ENCODE peak calls at places on chromosomes 16 and 17, in ten cellular contexts. One of them, this sample, is unnamed.
A peak's percentile ranks its signal among the peaks of the same experiment; 100 is the strongest.

GRCh38 chr17:31627960-31628359 is 231.1 kb downstream of the COPRS start:
- DNase-seq in T-helper 17 cell: no peak
- DNase-seq in activated naive CD4-positive, alpha-beta T cell: no peak
- DNase-seq in CD4-positive, alpha-beta T cell: no peak
- DNase-seq in psoas muscle: no peak
- DNase-seq in activated naive CD8-positive, alpha-beta T cell treated with anti-CD3 and anti-CD28 coated beads for 36 hours: no peak
- DNase-seq in mesendoderm: no peak
- DNase-seq in nephron progenitor cell: no peak
- DNase-seq in BE2C: no peak
- DNase-seq in AML-193: no peak
- DNase-seq in this sample: no peak

GRCh38 chr16:88790312-88791150 is 5.5 kb upstream of the PIEZO1 start:
- DNase-seq in T-helper 17 cell: peak; percentile 54
- DNase-seq in activated naive CD4-positive, alpha-beta T cell: peak; percentile 42
- DNase-seq in CD4-positive, alpha-beta T cell: peak; percentile 54
- DNase-seq in psoas muscle: no peak
- DNase-seq in activated naive CD8-positive, alpha-beta T cell treated with anti-CD3 and anti-CD28 coated beads for 36 hours: no peak
- DNase-seq in mesendoderm: no peak
- DNase-seq in nephron progenitor cell: peak; percentile 34
- DNase-seq in BE2C: no peak
- DNase-seq in AML-193: peak; percentile 86
- DNase-seq in this sample: no peak

GRCh38 chr17:42518755-42519545 is 17.1 kb upstream of the NAGLU start:
- DNase-seq in T-helper 17 cell: no peak
- DNase-seq in activated naive CD4-positive, alpha-beta T cell: no peak
- DNase-seq in CD4-positive, alpha-beta T cell: no peak
- DNase-seq in psoas muscle: no peak
- DNase-seq in activated naive CD8-positive, alpha-beta T cell treated with anti-CD3 and anti-CD28 coated beads for 36 hours: no peak
- DNase-seq in mesendoderm: no peak
- DNase-seq in nephron progenitor cell: no peak
- DNase-seq in BE2C: peak; percentile 42
- DNase-seq in AML-193: no peak
- DNase-seq in this sample: peak; percentile 41

GRCh38 chr17:77364381-77364911 is 223.7 kb downstream of the SEC14L1 start:
- DNase-seq in T-helper 17 cell: no peak
- DNase-seq in activated naive CD4-positive, alpha-beta T cell: no peak
- DNase-seq in CD4-positive, alpha-beta T cell: no peak
- DNase-seq in psoas muscle: no peak
- DNase-seq in activated naive CD8-positive, alpha-beta T cell treated with anti-CD3 and anti-CD28 coated beads for 36 hours: no peak
- DNase-seq in mesendoderm: no peak
- DNase-seq in nephron progenitor cell: no peak
- DNase-seq in BE2C: no peak
- DNase-seq in AML-193: no peak
- DNase-seq in this sample: peak; percentile 27

GRCh38 chr16:68126395-68126794 is 41.2 kb downstream of the NFATC3 start:
- DNase-seq in T-helper 17 cell: no peak
- DNase-seq in activated naive CD4-positive, alpha-beta T cell: no peak
- DNase-seq in CD4-positive, alpha-beta T cell: no peak
- DNase-seq in psoas muscle: no peak
- DNase-seq in activated naive CD8-positive, alpha-beta T cell treated with anti-CD3 and anti-CD28 coated beads for 36 hours: no peak
- DNase-seq in mesendoderm: no peak
- DNase-seq in nephron progenitor cell: no peak
- DNase-seq in BE2C: no peak
- DNase-seq in AML-193: no peak
- DNase-seq in this sample: no peak

GRCh38 chr17:67046398-67046797 is 2.0 kb downstream of the CACNG1 start:
- DNase-seq in T-helper 17 cell: no peak
- DNase-seq in activated naive CD4-positive, alpha-beta T cell: no peak
- DNase-seq in CD4-positive, alpha-beta T cell: no peak
- DNase-seq in psoas muscle: peak; percentile 55
- DNase-seq in activated naive CD8-positive, alpha-beta T cell treated with anti-CD3 and anti-CD28 coated beads for 36 hours: no peak
- DNase-seq in mesendoderm: no peak
- DNase-seq in nephron progenitor cell: no peak
- DNase-seq in BE2C: no peak
- DNase-seq in AML-193: no peak
- DNase-seq in this sample: no peak

GRCh38 chr16:22296225-22297113 is 740 bp upstream of the POLR3E start:
- DNase-seq in T-helper 17 cell: no peak
- DNase-seq in activated naive CD4-positive, alpha-beta T cell: no peak
- DNase-seq in CD4-positive, alpha-beta T cell: no peak
- DNase-seq in psoas muscle: no peak
- DNase-seq in activated naive CD8-positive, alpha-beta T cell treated with anti-CD3 and anti-CD28 coated beads for 36 hours: no peak
- DNase-seq in mesendoderm: peak; percentile 27
- DNase-seq in nephron progenitor cell: peak; percentile 22
- DNase-seq in BE2C: no peak
- DNase-seq in AML-193: peak; percentile 15
- DNase-seq in this sample: no peak

GRCh38 chr16:89190150-89190958 is 10.0 kb downstream of the SLC22A31 start:
- DNase-seq in T-helper 17 cell: no peak
- DNase-seq in activated naive CD4-positive, alpha-beta T cell: no peak
- DNase-seq in CD4-positive, alpha-beta T cell: no peak
- DNase-seq in psoas muscle: no peak
- DNase-seq in activated naive CD8-positive, alpha-beta T cell treated with anti-CD3 and anti-CD28 coated beads for 36 hours: no peak
- DNase-seq in mesendoderm: no peak
- DNase-seq in nephron progenitor cell: peak; percentile 16
- DNase-seq in BE2C: no peak
- DNase-seq in AML-193: no peak
- DNase-seq in this sample: no peak

GRCh38 chr17:75010683-75011406 is 1.6 kb upstream of the MRPL58 start:
- DNase-seq in T-helper 17 cell: no peak
- DNase-seq in activated naive CD4-positive, alpha-beta T cell: no peak
- DNase-seq in CD4-positive, alpha-beta T cell: no peak
- DNase-seq in psoas muscle: no peak
- DNase-seq in activated naive CD8-positive, alpha-beta T cell treated with anti-CD3 and anti-CD28 coated beads for 36 hours: peak; percentile 41
- DNase-seq in mesendoderm: peak; percentile 91
- DNase-seq in nephron progenitor cell: no peak
- DNase-seq in BE2C: peak; percentile 90
- DNase-seq in AML-193: no peak
- DNase-seq in this sample: peak; percentile 89

GRCh38 chr17:28880572-28880945 is 17.0 kb downstream of the FLOT2 start:
- DNase-seq in T-helper 17 cell: no peak
- DNase-seq in activated naive CD4-positive, alpha-beta T cell: no peak
- DNase-seq in CD4-positive, alpha-beta T cell: no peak
- DNase-seq in psoas muscle: peak; percentile 7
- DNase-seq in activated naive CD8-positive, alpha-beta T cell treated with anti-CD3 and anti-CD28 coated beads for 36 hours: no peak
- DNase-seq in mesendoderm: no peak
- DNase-seq in nephron progenitor cell: no peak
- DNase-seq in BE2C: no peak
- DNase-seq in AML-193: no peak
- DNase-seq in this sample: no peak

GRCh38 chr17:57745242-57745641 is at the start of gene CCDC182:
- DNase-seq in T-helper 17 cell: no peak
- DNase-seq in activated naive CD4-positive, alpha-beta T cell: no peak
- DNase-seq in CD4-positive, alpha-beta T cell: no peak
- DNase-seq in psoas muscle: no peak
- DNase-seq in activated naive CD8-positive, alpha-beta T cell treated with anti-CD3 and anti-CD28 coated beads for 36 hours: no peak
- DNase-seq in mesendoderm: no peak
- DNase-seq in nephron progenitor cell: no peak
- DNase-seq in BE2C: no peak
- DNase-seq in AML-193: no peak
- DNase-seq in this sample: no peak

GRCh38 chr17:45680360-45680759 is 103.8 kb upstream of the CRHR1 start:
- DNase-seq in T-helper 17 cell: no peak
- DNase-seq in activated naive CD4-positive, alpha-beta T cell: no peak
- DNase-seq in CD4-positive, alpha-beta T cell: no peak
- DNase-seq in psoas muscle: no peak
- DNase-seq in activated naive CD8-positive, alpha-beta T cell treated with anti-CD3 and anti-CD28 coated beads for 36 hours: no peak
- DNase-seq in mesendoderm: no peak
- DNase-seq in nephron progenitor cell: no peak
- DNase-seq in BE2C: no peak
- DNase-seq in AML-193: no peak
- DNase-seq in this sample: no peak

GRCh38 chr17:14489986-14490385 is 189.1 kb downstream of the HS3ST3B1 start:
- DNase-seq in T-helper 17 cell: no peak
- DNase-seq in activated naive CD4-positive, alpha-beta T cell: no peak
- DNase-seq in CD4-positive, alpha-beta T cell: no peak
- DNase-seq in psoas muscle: no peak
- DNase-seq in activated naive CD8-positive, alpha-beta T cell treated with anti-CD3 and anti-CD28 coated beads for 36 hours: no peak
- DNase-seq in mesendoderm: no peak
- DNase-seq in nephron progenitor cell: no peak
- DNase-seq in BE2C: no peak
- DNase-seq in AML-193: no peak
- DNase-seq in this sample: no peak

GRCh38 chr16:77211880-77212735 is 12.9 kb downstream of the SYCE1L start:
- DNase-seq in T-helper 17 cell: peak; percentile 74
- DNase-seq in activated naive CD4-positive, alpha-beta T cell: peak; percentile 74
- DNase-seq in CD4-positive, alpha-beta T cell: peak; percentile 61
- DNase-seq in psoas muscle: peak; percentile 57
- DNase-seq in activated naive CD8-positive, alpha-beta T cell treated with anti-CD3 and anti-CD28 coated beads for 36 hours: peak; percentile 82
- DNase-seq in mesendoderm: peak; percentile 92
- DNase-seq in nephron progenitor cell: peak; percentile 75
- DNase-seq in BE2C: peak; percentile 77
- DNase-seq in AML-193: no peak
- DNase-seq in this sample: peak; percentile 96

GRCh38 chr17:50920891-50921595 is 54.9 kb upstream of the TOB1 start:
- DNase-seq in T-helper 17 cell: no peak
- DNase-seq in activated naive CD4-positive, alpha-beta T cell: no peak
- DNase-seq in CD4-positive, alpha-beta T cell: no peak
- DNase-seq in psoas muscle: no peak
- DNase-seq in activated naive CD8-positive, alpha-beta T cell treated with anti-CD3 and anti-CD28 coated beads for 36 hours: no peak
- DNase-seq in mesendoderm: no peak
- DNase-seq in nephron progenitor cell: no peak
- DNase-seq in BE2C: no peak
- DNase-seq in AML-193: no peak
- DNase-seq in this sample: peak; percentile 60

GRCh38 chr16:77971306-77972131 is 50.8 kb upstream of the CLEC3A start:
- DNase-seq in T-helper 17 cell: peak; percentile 56
- DNase-seq in activated naive CD4-positive, alpha-beta T cell: peak; percentile 68
- DNase-seq in CD4-positive, alpha-beta T cell: peak; percentile 67
- DNase-seq in psoas muscle: peak; percentile 76
- DNase-seq in activated naive CD8-positive, alpha-beta T cell treated with anti-CD3 and anti-CD28 coated beads for 36 hours: peak; percentile 54
- DNase-seq in mesendoderm: peak; percentile 86
- DNase-seq in nephron progenitor cell: peak; percentile 90
- DNase-seq in BE2C: peak; percentile 77
- DNase-seq in AML-193: peak; percentile 48
- DNase-seq in this sample: peak; percentile 81

GRCh38 chr16:86566601-86566965 is at the start of gene FOXC2:
- DNase-seq in T-helper 17 cell: peak; percentile 26
- DNase-seq in activated naive CD4-positive, alpha-beta T cell: peak; percentile 28
- DNase-seq in CD4-positive, alpha-beta T cell: peak; percentile 39
- DNase-seq in psoas muscle: peak; percentile 82
- DNase-seq in activated naive CD8-positive, alpha-beta T cell treated with anti-CD3 and anti-CD28 coated beads for 36 hours: peak; percentile 54
- DNase-seq in mesendoderm: peak; percentile 95
- DNase-seq in nephron progenitor cell: peak; percentile 95
- DNase-seq in BE2C: peak; percentile 54
- DNase-seq in AML-193: no peak
- DNase-seq in this sample: no peak

GRCh38 chr17:8188408-8188839 is 1.6 kb downstream of the BORCS6 start:
- DNase-seq in T-helper 17 cell: no peak
- DNase-seq in activated naive CD4-positive, alpha-beta T cell: peak; percentile 12
- DNase-seq in CD4-positive, alpha-beta T cell: no peak
- DNase-seq in psoas muscle: no peak
- DNase-seq in activated naive CD8-positive, alpha-beta T cell treated with anti-CD3 and anti-CD28 coated beads for 36 hours: no peak
- DNase-seq in mesendoderm: no peak
- DNase-seq in nephron progenitor cell: no peak
- DNase-seq in BE2C: no peak
- DNase-seq in AML-193: no peak
- DNase-seq in this sample: no peak

GRCh38 chr17:67125924-67126323 is 81.6 kb downstream of the CACNG1 start:
- DNase-seq in T-helper 17 cell: no peak
- DNase-seq in activated naive CD4-positive, alpha-beta T cell: no peak
- DNase-seq in CD4-positive, alpha-beta T cell: no peak
- DNase-seq in psoas muscle: no peak
- DNase-seq in activated naive CD8-positive, alpha-beta T cell treated with anti-CD3 and anti-CD28 coated beads for 36 hours: no peak
- DNase-seq in mesendoderm: peak; percentile 33
- DNase-seq in nephron progenitor cell: no peak
- DNase-seq in BE2C: no peak
- DNase-seq in AML-193: no peak
- DNase-seq in this sample: no peak

GRCh38 chr16:4315185-4316102 is at the start of gene GLIS2:
- DNase-seq in T-helper 17 cell: peak; percentile 49
- DNase-seq in activated naive CD4-positive, alpha-beta T cell: no peak
- DNase-seq in CD4-positive, alpha-beta T cell: no peak
- DNase-seq in psoas muscle: peak; percentile 80
- DNase-seq in activated naive CD8-positive, alpha-beta T cell treated with anti-CD3 and anti-CD28 coated beads for 36 hours: no peak
- DNase-seq in mesendoderm: peak; percentile 91
- DNase-seq in nephron progenitor cell: peak; percentile 85
- DNase-seq in BE2C: peak; percentile 89
- DNase-seq in AML-193: no peak
- DNase-seq in this sample: peak; percentile 90

GRCh38 chr16:88614818-88615580 is 23.4 kb upstream of the IL17C start:
- DNase-seq in T-helper 17 cell: no peak
- DNase-seq in activated naive CD4-positive, alpha-beta T cell: no peak
- DNase-seq in CD4-positive, alpha-beta T cell: no peak
- DNase-seq in psoas muscle: no peak
- DNase-seq in activated naive CD8-positive, alpha-beta T cell treated with anti-CD3 and anti-CD28 coated beads for 36 hours: no peak
- DNase-seq in mesendoderm: no peak
- DNase-seq in nephron progenitor cell: no peak
- DNase-seq in BE2C: no peak
- DNase-seq in AML-193: no peak
- DNase-seq in this sample: peak; percentile 72

GRCh38 chr16:66479661-66480264 is 52.7 kb downstream of the BEAN1 start:
- DNase-seq in T-helper 17 cell: no peak
- DNase-seq in activated naive CD4-positive, alpha-beta T cell: no peak
- DNase-seq in CD4-positive, alpha-beta T cell: no peak
- DNase-seq in psoas muscle: no peak
- DNase-seq in activated naive CD8-positive, alpha-beta T cell treated with anti-CD3 and anti-CD28 coated beads for 36 hours: no peak
- DNase-seq in mesendoderm: no peak
- DNase-seq in nephron progenitor cell: no peak
- DNase-seq in BE2C: no peak
- DNase-seq in AML-193: no peak
- DNase-seq in this sample: no peak

GRCh38 chr17:70040336-70040735 is 34.7 kb upstream of the KCNJ16 start:
- DNase-seq in T-helper 17 cell: no peak
- DNase-seq in activated naive CD4-positive, alpha-beta T cell: no peak
- DNase-seq in CD4-positive, alpha-beta T cell: no peak
- DNase-seq in psoas muscle: no peak
- DNase-seq in activated naive CD8-positive, alpha-beta T cell treated with anti-CD3 and anti-CD28 coated beads for 36 hours: no peak
- DNase-seq in mesendoderm: no peak
- DNase-seq in nephron progenitor cell: no peak
- DNase-seq in BE2C: no peak
- DNase-seq in AML-193: no peak
- DNase-seq in this sample: no peak